ENCODE peak calls at places on chromosomes 3 and 15, in nine cellular contexts. One of them, this sample, is unnamed.

GRCh38 chr3:111159391-111159790 is 87.8 kb downstream of the NECTIN3 start:
- DNase-seq in GM18507: no peak
- DNase-seq in epithelial cell of esophagus: peak; percentile 50
- DNase-seq in AG08396: no peak
- DNase-seq in brain microvascular endothelial cell: no peak
- DNase-seq in cerebellum: no peak
- DNase-seq in AG20443: no peak
- DNase-seq in amygdala: no peak
- DNase-seq in neuronal stem cell: no peak
- DNase-seq in this sample: no peak

GRCh38 chr15:66565141-66565595 is 630 bp downstream of the LCTL start:
- DNase-seq in GM18507: no peak
- DNase-seq in epithelial cell of esophagus: no peak
- DNase-seq in AG08396: no peak
- DNase-seq in brain microvascular endothelial cell: no peak
- DNase-seq in cerebellum: no peak
- DNase-seq in AG20443: no peak
- DNase-seq in amygdala: no peak
- DNase-seq in neuronal stem cell: no peak
- DNase-seq in this sample: no peak

GRCh38 chr3:118501152-118501551 is 533.5 kb downstream of the IGSF11 start:
- DNase-seq in GM18507: no peak
- DNase-seq in epithelial cell of esophagus: peak; percentile 22
- DNase-seq in AG08396: peak; percentile 3
- DNase-seq in brain microvascular endothelial cell: no peak
- DNase-seq in cerebellum: no peak
- DNase-seq in AG20443: peak; percentile 7
- DNase-seq in amygdala: peak; percentile 34
- DNase-seq in neuronal stem cell: no peak
- DNase-seq in this sample: peak; percentile 3

GRCh38 chr3:181999314-181999713 is 287.6 kb downstream of the SOX2 start:
- DNase-seq in GM18507: no peak
- DNase-seq in epithelial cell of esophagus: no peak
- DNase-seq in AG08396: no peak
- DNase-seq in brain microvascular endothelial cell: no peak
- DNase-seq in cerebellum: no peak
- DNase-seq in AG20443: no peak
- DNase-seq in amygdala: no peak
- DNase-seq in neuronal stem cell: no peak
- DNase-seq in this sample: no peak

GRCh38 chr15:100115066-100115710 is 226.6 kb downstream of the ADAMTS17 start:
- DNase-seq in GM18507: no peak
- DNase-seq in epithelial cell of esophagus: no peak
- DNase-seq in AG08396: no peak
- DNase-seq in brain microvascular endothelial cell: no peak
- DNase-seq in cerebellum: no peak
- DNase-seq in AG20443: no peak
- DNase-seq in amygdala: no peak
- DNase-seq in neuronal stem cell: no peak
- DNase-seq in this sample: peak; percentile 91

GRCh38 chr3:140809326-140809725 is 131.5 kb downstream of the TRIM42 start:
- DNase-seq in GM18507: no peak
- DNase-seq in epithelial cell of esophagus: no peak
- DNase-seq in AG08396: no peak
- DNase-seq in brain microvascular endothelial cell: no peak
- DNase-seq in cerebellum: no peak
- DNase-seq in AG20443: no peak
- DNase-seq in amygdala: no peak
- DNase-seq in neuronal stem cell: no peak
- DNase-seq in this sample: no peak

GRCh38 chr15:56871180-56871579 is 47.3 kb upstream of the TCF12 start:
- DNase-seq in GM18507: no peak
- DNase-seq in epithelial cell of esophagus: peak; percentile 72
- DNase-seq in AG08396: peak; percentile 31
- DNase-seq in brain microvascular endothelial cell: peak; percentile 54
- DNase-seq in cerebellum: no peak
- DNase-seq in AG20443: peak; percentile 52
- DNase-seq in amygdala: no peak
- DNase-seq in neuronal stem cell: no peak
- DNase-seq in this sample: no peak

GRCh38 chr15:55290361-55291057 is 896 bp upstream of the RAB27A start:
- DNase-seq in GM18507: peak; percentile 57
- DNase-seq in epithelial cell of esophagus: peak; percentile 81
- DNase-seq in AG08396: peak; percentile 86
- DNase-seq in brain microvascular endothelial cell: peak; percentile 84
- DNase-seq in cerebellum: peak; percentile 79
- DNase-seq in AG20443: peak; percentile 89
- DNase-seq in amygdala: peak; percentile 77
- DNase-seq in neuronal stem cell: peak; percentile 66
- DNase-seq in this sample: peak; percentile 94

GRCh38 chr3:148962513-148962912 is 28.8 kb upstream of the GYG1 start:
- DNase-seq in GM18507: no peak
- DNase-seq in epithelial cell of esophagus: peak; percentile 83
- DNase-seq in AG08396: peak; percentile 39
- DNase-seq in brain microvascular endothelial cell: peak; percentile 83
- DNase-seq in cerebellum: no peak
- DNase-seq in AG20443: peak; percentile 69
- DNase-seq in amygdala: no peak
- DNase-seq in neuronal stem cell: no peak
- DNase-seq in this sample: peak; percentile 83